ENCODE peak calls at places on chromosomes 4 and X, in nine cellular contexts. I, D, C, M, E, K, G, V and Y are unnamed samples. For H3K36me3 and H3K4me1, the result is how much of the 10 kb centered on the place peaks cover.

GRCh38 chrX:69065451-69065850 is 99.8 kb downstream of the PJA1 start:
- DNase-seq in I (no peak), D (no peak), C (no peak), M (no peak), E (no peak), K (no peak), G (no peak), V (no peak), Y (no peak)

GRCh38 chrX:150229481-150229880 is 133.6 kb upstream of the MAMLD1 start:
- DNase-seq in I (no peak), D (no peak), C (no peak), M (no peak), E (no peak), K (no peak), G (no peak), V (no peak), Y (no peak)

GRCh38 chr4:155889036-155889793 is 14.3 kb upstream of the TDO2 start:
- DNase-seq in I (peak), D (no peak), C (no peak), M (no peak), E (no peak), K (peak), G (peak), V (no peak), Y (no peak)

GRCh38 chr4:18075823-18076433 is 54.4 kb upstream of the LCORL start:
- DNase-seq in I (peak), D (peak), C (no peak), M (peak), E (peak), K (peak), G (peak), V (peak), Y (peak)

GRCh38 chrX:150032742-150033141 is 94.5 kb upstream of the EOLA2 start:
- DNase-seq in I (peak), D (no peak), C (no peak), M (no peak), E (no peak), K (no peak), G (peak), V (no peak), Y (no peak)

GRCh38 chr4:147482281-147482680 is 1.4 kb downstream of the EDNRA start:
- DNase-seq in I (no peak), D (no peak), C (no peak), M (no peak), E (no peak), K (no peak), G (no peak), V (no peak), Y (no peak)

GRCh38 chr4:47061435-47061834 is 30.1 kb downstream of the GABRB1 start:
- DNase-seq in I (no peak), D (no peak), C (no peak), M (no peak), E (no peak), K (no peak), G (no peak), V (no peak), Y (no peak)

GRCh38 chrX:141945415-141945814 is 41.7 kb downstream of the MAGEC1 start:
- DNase-seq in I (no peak), D (no peak), C (no peak), M (no peak), E (no peak), K (no peak), G (no peak), V (no peak), Y (no peak)

GRCh38 chr4:5460106-5460801 is 248.1 kb downstream of the EVC2 start:
- DNase-seq in I (peak), D (peak), C (no peak), M (no peak), E (no peak), K (no peak), G (peak), V (no peak), Y (no peak)

GRCh38 chr4:181479145-181479544 is 764.1 kb upstream of the TENM3 start:
- DNase-seq in I (no peak), D (no peak), C (no peak), M (no peak), E (no peak), K (no peak), G (no peak), V (no peak), Y (no peak)

GRCh38 chr4:123562994-123563745 is 166.6 kb downstream of the SPRY1 start:
- DNase-seq in I (no peak), D (no peak), C (no peak), M (no peak), E (no peak), K (no peak), G (no peak), V (no peak), Y (no peak)

GRCh38 chrX:23845316-23845932 is 62.3 kb downstream of the APOO start:
- DNase-seq in I (peak), D (no peak), C (no peak), M (no peak), E (no peak), K (no peak), G (no peak), V (no peak), Y (peak)

GRCh38 chrX:44244008-44244407 is 99.5 kb downstream of the EFHC2 start:
- DNase-seq in I (peak), D (no peak), C (no peak), M (no peak), E (no peak), K (no peak), G (peak), V (no peak), Y (no peak)

GRCh38 chr4:53500552-53500951 is 90.7 kb downstream of the LNX1 start:
- DNase-seq in I (no peak), D (no peak), C (no peak), M (no peak), E (no peak), K (no peak), G (no peak), V (no peak), Y (no peak)

GRCh38 chr4:53497446-53498069 is 93.7 kb downstream of the LNX1 start:
- DNase-seq in I (peak), D (no peak), C (no peak), M (no peak), E (peak), K (peak), G (no peak), V (no peak), Y (peak)

GRCh38 chr4:53498712-53499111 is 92.6 kb downstream of the LNX1 start:
- DNase-seq in I (no peak), D (no peak), C (no peak), M (no peak), E (no peak), K (no peak), G (no peak), V (no peak), Y (no peak)

GRCh38 chr4:53501561-53501960 is 89.7 kb downstream of the LNX1 start:
- DNase-seq in I (no peak), D (no peak), C (no peak), M (no peak), E (no peak), K (no peak), G (no peak), V (no peak), Y (no peak)

GRCh38 chr4:53499791-53500190 is 91.5 kb downstream of the LNX1 start:
- DNase-seq in I (no peak), D (no peak), C (no peak), M (no peak), E (no peak), K (no peak), G (no peak), V (no peak), Y (no peak)
- H3K36me3 ChIP-seq in I (under half), D (under half), C (under half), M (under half), E (under half), K (under half), G (under half), V (under half), Y (under half)

GRCh38 chr4:143381171-143382118 is 44.8 kb downstream of the GAB1 start:
- DNase-seq in I (peak), D (no peak), C (peak), M (no peak), E (peak), K (peak), G (peak), V (peak), Y (no peak)

GRCh38 chr4:143382539-143382938 is 45.9 kb downstream of the GAB1 start:
- DNase-seq in I (no peak), D (no peak), C (no peak), M (no peak), E (no peak), K (no peak), G (no peak), V (no peak), Y (no peak)

GRCh38 chr4:143377635-143378099 is 41.0 kb downstream of the GAB1 start:
- DNase-seq in I (no peak), D (no peak), C (no peak), M (no peak), E (no peak), K (no peak), G (no peak), V (no peak), Y (no peak)

GRCh38 chr4:143384381-143384994 is 47.8 kb downstream of the GAB1 start:
- DNase-seq in I (no peak), D (no peak), C (no peak), M (no peak), E (peak), K (no peak), G (no peak), V (no peak), Y (no peak)

DNA sequence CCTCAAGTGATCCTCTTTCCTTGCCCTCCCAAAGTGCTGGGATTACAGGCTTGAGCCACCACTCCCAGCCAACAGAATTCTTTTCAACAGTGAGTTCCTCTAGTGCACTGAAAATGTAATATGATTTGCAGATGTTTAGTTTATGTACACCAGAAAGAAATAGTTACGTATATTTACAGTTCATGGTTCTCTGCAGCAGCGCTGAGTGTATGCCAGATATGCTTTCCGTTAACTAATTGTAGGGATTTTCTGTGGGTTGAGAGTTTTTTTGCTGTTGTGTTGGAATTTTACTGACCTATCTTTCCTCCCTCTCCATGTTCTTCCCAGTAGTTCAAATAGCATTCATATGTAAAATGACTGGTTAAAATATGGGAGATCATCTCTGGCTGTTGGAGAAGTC is 44.0 kb downstream of the GAB1 start:
- DNase-seq in I (no peak), D (no peak), C (no peak), M (no peak), E (no peak), K (no peak), G (no peak), V (no peak), Y (no peak)
- H3K4me1 ChIP-seq in I (under half), D (under half), C (half or more), M (half or more), E (half or more), K (under half), G (half or more), V (under half), Y (under half)

GRCh38 chrX:140088438-140088837 is 123.1 kb upstream of the CXorf66 start:
- DNase-seq in I (no peak), D (no peak), C (no peak), M (no peak), E (no peak), K (no peak), G (no peak), V (no peak), Y (no peak)

GRCh38 chrX:140087865-140088264 is 122.5 kb upstream of the CXorf66 start:
- DNase-seq in I (no peak), D (no peak), C (no peak), M (no peak), E (no peak), K (no peak), G (no peak), V (no peak), Y (no peak)

GRCh38 chrX:140091276-140091886 is 126.1 kb upstream of the CXorf66 start:
- DNase-seq in I (peak), D (peak), C (peak), M (peak), E (peak), K (no peak), G (peak), V (peak), Y (peak)

GRCh38 chrX:140092121-140092520 is 126.8 kb upstream of the CXorf66 start:
- DNase-seq in I (no peak), D (no peak), C (peak), M (peak), E (no peak), K (no peak), G (no peak), V (no peak), Y (no peak)

DNA sequence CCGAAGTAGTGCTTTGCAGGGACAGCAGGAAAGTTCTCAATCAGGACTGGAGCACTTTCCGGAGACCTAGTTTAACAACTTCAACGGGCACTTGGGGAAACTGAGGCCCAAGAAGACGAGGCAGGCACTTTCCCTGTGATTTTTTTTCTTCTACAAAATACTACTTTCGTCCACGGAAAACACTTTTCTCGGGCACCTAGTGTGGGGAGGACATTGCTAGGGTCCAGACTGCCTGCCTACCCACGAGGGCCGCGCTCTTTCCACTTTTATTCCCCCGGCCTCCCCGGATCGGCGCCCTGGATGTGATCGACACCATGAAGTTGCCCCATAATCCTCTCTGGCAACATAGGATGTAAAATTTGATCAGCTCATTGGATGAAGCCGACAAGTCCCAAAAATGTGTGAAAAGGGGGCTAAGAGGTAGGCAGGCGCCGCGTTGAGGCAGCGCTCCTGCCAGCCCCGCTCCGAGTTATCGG is 125.5 kb upstream of the CXorf66 start:
- DNase-seq in I (no peak), D (no peak), C (no peak), M (no peak), E (no peak), K (no peak), G (peak), V (no peak), Y (no peak)
- H3K4me3 ChIP-seq in I (no peak), D (peak), C (no peak), M (peak), E (peak), K (peak), G (peak), V (no peak), Y (peak)

DNA sequence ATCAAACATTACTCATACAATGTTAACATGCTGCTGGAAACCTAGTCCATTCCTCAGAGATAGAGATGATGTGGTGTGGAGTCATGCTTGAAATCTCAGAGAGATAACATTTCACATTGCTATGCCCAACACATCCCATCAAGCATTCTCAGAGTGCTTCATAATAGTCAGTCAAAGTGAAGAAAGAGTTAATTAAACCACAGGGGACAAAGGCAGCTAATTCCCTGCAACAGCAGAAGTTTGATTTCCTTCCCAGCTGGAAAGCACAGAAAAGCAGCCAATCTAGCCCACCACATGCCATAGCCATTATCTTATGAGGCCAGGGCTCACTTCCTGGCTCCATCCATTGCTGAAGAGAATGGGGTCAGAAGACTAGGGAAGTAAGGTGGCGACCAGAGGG is 8.9 kb downstream of the KDR start:
- DNase-seq in I (no peak), D (no peak), C (no peak), M (no peak), E (no peak), K (no peak), G (peak), V (no peak), Y (no peak)
- H3K36me3 ChIP-seq in I (under half), D (under half), C (under half), M (under half), E (under half), K (under half), G (under half), V (under half), Y (under half)

GRCh38 chr4:38673109-38673978 is 9.3 kb downstream of the KLF3 start:
- DNase-seq in I (peak), D (no peak), C (peak), M (peak), E (peak), K (peak), G (peak), V (peak), Y (peak)

GRCh38 chr4:38675167-38676121 is 11.4 kb downstream of the KLF3 start:
- DNase-seq in I (peak), D (peak), C (no peak), M (no peak), E (peak), K (peak), G (peak), V (peak), Y (peak)

GRCh38 chr4:38672247-38673071 is 8.5 kb downstream of the KLF3 start:
- DNase-seq in I (no peak), D (no peak), C (no peak), M (no peak), E (no peak), K (no peak), G (peak), V (peak), Y (no peak)

GRCh38 chr4:38676986-38677385 is 13.0 kb downstream of the KLF3 start:
- DNase-seq in I (no peak), D (no peak), C (no peak), M (no peak), E (no peak), K (no peak), G (no peak), V (peak), Y (no peak)

GRCh38 chr4:38674206-38675144 is 10.5 kb downstream of the KLF3 start:
- DNase-seq in I (peak), D (no peak), C (no peak), M (no peak), E (no peak), K (no peak), G (no peak), V (no peak), Y (peak)
- H3K4me1 ChIP-seq in I (half or more), D (under half), C (half or more), M (half or more), E (half or more), K (under half), G (half or more), V (half or more), Y (under half)

GRCh38 chr4:170386511-170386910 is 296.8 kb upstream of the AADAT start:
- DNase-seq in I (no peak), D (no peak), C (no peak), M (no peak), E (no peak), K (no peak), G (no peak), V (no peak), Y (no peak)
- H3K4me3 ChIP-seq in I (no peak), D (no peak), C (no peak), M (no peak), E (no peak), K (no peak), G (no peak), V (no peak), Y (no peak)

DNA sequence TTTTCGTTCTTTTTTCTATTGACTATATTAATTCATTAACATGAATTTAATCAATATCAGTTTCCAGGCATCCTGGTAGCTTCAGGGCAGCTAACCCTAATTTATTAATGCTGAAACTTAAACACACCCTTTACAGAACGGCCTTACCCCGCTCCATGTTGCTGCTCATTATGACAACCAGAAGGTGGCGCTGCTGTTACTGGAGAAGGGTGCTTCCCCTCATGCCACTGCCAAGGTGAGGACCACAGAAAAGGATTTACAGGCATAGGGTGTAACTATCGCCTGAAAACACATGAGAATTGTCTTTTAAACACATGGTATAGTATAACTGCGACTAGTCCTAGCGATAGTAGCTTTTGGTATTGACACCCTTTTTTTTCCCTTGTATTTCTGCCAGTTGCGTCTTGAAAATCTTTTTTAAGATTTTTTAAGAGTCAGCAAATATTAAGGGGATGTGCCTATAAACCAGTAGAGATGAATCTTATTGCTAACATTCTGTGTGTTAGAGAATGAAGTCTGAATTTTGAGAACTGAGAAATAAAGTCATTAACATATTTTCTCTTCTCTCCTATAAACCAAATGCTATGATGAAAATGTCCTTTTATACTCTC is 229.0 kb downstream of the ANK2 start:
- DNase-seq in I (peak), D (peak), C (peak), M (no peak), E (peak), K (peak), G (peak), V (no peak), Y (peak)
- H3K36me3 ChIP-seq in I (under half), D (under half), C (under half), M (under half), E (under half), K (under half), G (under half), V (under half), Y (under half)